ENCODE peak calls at places on chromosomes 6 and 20, in seven cellular contexts. E is PC-3, L is GM23248, U is hepatocyte, G is IMR-90, K is GM23338, N is H9. X is an unnamed sample.

GRCh38 chr6:108363113-108363512 is 68.3 kb downstream of the AFG1L start:
- DNase-seq in E (no peak), L (no peak), U (peak; percentile 28), G (no peak), K (no peak), N (no peak), X (no peak)

GRCh38 chr6:170523256-170524187 is 29.6 kb downstream of the PSMB1 start:
- DNase-seq in E (no peak), L (no peak), U (no peak), G (no peak), K (no peak), N (no peak), X (no peak)

GRCh38 chr20:826695-827323 is 6.7 kb upstream of the FAM110A start:
- DNase-seq in E (no peak), L (no peak), U (no peak), G (no peak), K (no peak), N (no peak), X (no peak)

GRCh38 chr6:110542311-110543024 is 66.1 kb upstream of the SLC22A16 start:
- DNase-seq in E (no peak), L (peak; percentile 43), U (no peak), G (no peak), K (no peak), N (no peak), X (no peak)

GRCh38 chr6:85771925-85772430 is 129.3 kb upstream of the SYNCRIP start:
- DNase-seq in E (no peak), L (no peak), U (no peak), G (no peak), K (no peak), N (no peak), X (no peak)

GRCh38 chr6:168333039-168333438 is 13.5 kb upstream of the DACT2 start:
- DNase-seq in E (no peak), L (peak; percentile 7), U (no peak), G (no peak), K (peak; percentile 45), N (no peak), X (no peak)

GRCh38 chr6:168413856-168414255 is 27.1 kb upstream of the SMOC2 start:
- DNase-seq in E (no peak), L (no peak), U (no peak), G (no peak), K (no peak), N (no peak), X (no peak)

GRCh38 chr6:111990214-111990613 is 63.7 kb upstream of the CCN6 start:
- DNase-seq in E (no peak), L (no peak), U (no peak), G (no peak), K (no peak), N (no peak), X (no peak)

GRCh38 chr6:156774872-156775405 is 2.2 kb upstream of the ARID1B start:
- DNase-seq in E (no peak), L (peak; percentile 60), U (no peak), G (no peak), K (peak; percentile 70), N (no peak), X (no peak)

GRCh38 chr6:1797801-1798200 is 188.1 kb downstream of the FOXC1 start:
- DNase-seq in E (peak; percentile 15), L (peak; percentile 16), U (no peak), G (peak; percentile 44), K (no peak), N (no peak), X (peak; percentile 26)

GRCh38 chr20:50297498-50298348 is 107.1 kb downstream of the CEBPB start:
- DNase-seq in E (no peak), L (no peak), U (no peak), G (no peak), K (no peak), N (no peak), X (no peak)
- H3K4me2 ChIP-seq in E (no peak overlapping the region), L (no peak overlapping the region), U (no peak overlapping the region), G (no peak overlapping the region), K (no peak overlapping the region), N (no peak overlapping the region), X (no peak overlapping the region)

DNA sequence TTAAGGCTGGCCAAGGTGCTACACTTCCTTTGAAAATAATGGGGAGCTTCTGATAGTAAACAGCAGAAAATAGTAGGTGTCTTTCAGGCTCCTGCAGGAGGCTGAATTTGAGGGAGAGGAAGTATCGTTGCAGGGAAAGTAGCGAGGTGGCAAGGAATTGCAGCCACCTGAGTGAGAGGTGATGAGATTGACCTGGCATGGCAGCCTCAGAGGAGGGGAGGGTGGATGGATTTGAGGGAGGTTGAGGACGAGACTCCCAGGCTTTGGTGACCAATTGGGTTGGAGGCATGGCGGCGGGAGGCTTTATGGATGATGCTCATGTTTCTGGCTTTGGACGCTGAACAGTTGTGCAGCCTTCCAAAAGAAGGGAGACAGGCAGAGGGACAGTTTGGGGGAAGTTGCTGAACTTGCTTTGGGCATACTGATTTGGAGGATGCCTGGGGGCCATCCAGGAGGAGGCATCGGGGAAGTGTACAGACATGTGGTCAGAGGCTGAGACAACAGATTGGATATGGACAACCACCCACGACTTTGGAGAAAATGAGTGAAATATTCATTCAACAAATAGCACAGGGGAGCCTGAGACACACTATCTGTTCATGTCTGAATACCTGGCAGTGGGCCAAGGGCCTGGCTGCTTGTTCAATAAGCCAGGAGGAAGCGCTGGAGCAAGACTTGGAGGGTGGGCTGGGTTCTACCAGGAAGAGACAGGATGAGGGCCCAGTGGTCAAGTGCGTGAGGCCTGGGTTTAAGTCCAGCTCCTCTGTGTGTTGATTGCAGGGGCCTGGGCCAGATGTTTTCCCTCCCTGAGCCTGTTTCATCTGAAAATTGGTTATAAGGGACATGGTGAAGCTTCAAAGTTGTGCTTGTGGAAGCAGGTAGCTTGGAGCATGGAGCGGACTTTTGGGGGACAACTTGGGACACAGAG is 113.2 kb downstream of the CEBPB start:
- DNase-seq in E (peak; percentile 39), L (peak; percentile 71), U (peak; percentile 87), G (peak; percentile 85), K (no peak), N (peak; percentile 20), X (no peak)
- H3K4me1 ChIP-seq in E (peaks cover 19% of the 10 kb centered on the region), L (peaks cover 54% of the 10 kb centered on the region), U (peaks cover 37% of the 10 kb centered on the region), G (peaks cover 43% of the 10 kb centered on the region), K (peaks cover 11% of the 10 kb centered on the region), N (peaks cover 5% of the 10 kb centered on the region), X (peaks cover 31% of the 10 kb centered on the region)

GRCh38 chr20:16262594-16262993 is 310.7 kb downstream of the KIF16B start:
- DNase-seq in E (no peak), L (no peak), U (no peak), G (no peak), K (no peak), N (no peak), X (no peak)
- H3K4me2 ChIP-seq in E (no peak overlapping the region), L (no peak overlapping the region), U (no peak overlapping the region), G (no peak overlapping the region), K (no peak overlapping the region), N (no peak overlapping the region), X (no peak overlapping the region)

GRCh38 chr6:3237761-3238662 is 10.6 kb upstream of the TUBB2B start:
- DNase-seq in E (no peak), L (no peak), U (no peak), G (no peak), K (no peak), N (no peak), X (no peak)
- H3K4me1 ChIP-seq in E (no peaks in the 10 kb centered on the region), L (no peaks in the 10 kb centered on the region), U (no peaks in the 10 kb centered on the region), G (no peaks in the 10 kb centered on the region), K (peaks cover 28% of the 10 kb centered on the region), N (peaks cover 13% of the 10 kb centered on the region), X (no peaks in the 10 kb centered on the region)

GRCh38 chr6:161802231-161802630 is 528.4 kb upstream of the AGPAT4 start:
- DNase-seq in E (no peak), L (no peak), U (no peak), G (no peak), K (no peak), N (no peak), X (no peak)
- H3K4me2 ChIP-seq in E (no peak overlapping the region), L (no peak overlapping the region), U (no peak overlapping the region), G (no peak overlapping the region), K (no peak overlapping the region), N (no peak overlapping the region), X (no peak overlapping the region)

X was measured in mammary epithelial cell.